ENCODE peak calls at places on chromosomes 5 and 9, in four cellular contexts. One of them, this sample, is unnamed.

GRCh38 chr9:79694676-79695400 is 123.1 kb downstream of the TLE4 start:
- DNase-seq in HCT116: no peak
- DNase-seq in ovary: no peak
- DNase-seq in astrocyte of the spinal cord: peak
- DNase-seq in this sample: peak

GRCh38 chr5:57494104-57495098 is 11.8 kb upstream of the ACTBL2 start:
- DNase-seq in HCT116: peak
- DNase-seq in ovary: peak
- DNase-seq in astrocyte of the spinal cord: peak
- DNase-seq in this sample: peak

GRCh38 chr9:113535756-113536155 is 72.2 kb downstream of the RGS3 start:
- DNase-seq in HCT116: no peak
- DNase-seq in ovary: no peak
- DNase-seq in astrocyte of the spinal cord: no peak
- DNase-seq in this sample: no peak

GRCh38 chr9:120890415-120891254 is 13.6 kb upstream of the PHF19 start:
- DNase-seq in HCT116: no peak
- DNase-seq in ovary: no peak
- DNase-seq in astrocyte of the spinal cord: no peak
- DNase-seq in this sample: no peak

GRCh38 chr5:99879791-99880511 is 655.2 kb upstream of the FAM174A start:
- DNase-seq in HCT116: no peak
- DNase-seq in ovary: no peak
- DNase-seq in astrocyte of the spinal cord: no peak
- DNase-seq in this sample: no peak

GRCh38 chr9:126985870-126986498 is 71.4 kb downstream of the RALGPS1 start:
- DNase-seq in HCT116: peak
- DNase-seq in ovary: no peak
- DNase-seq in astrocyte of the spinal cord: peak
- DNase-seq in this sample: peak

GRCh38 chr9:119761737-119762136 is 392.5 kb upstream of the BRINP1 start:
- DNase-seq in HCT116: no peak
- DNase-seq in ovary: no peak
- DNase-seq in astrocyte of the spinal cord: no peak
- DNase-seq in this sample: no peak

GRCh38 chr5:22470408-22470807 is 382.7 kb downstream of the CDH12 start:
- DNase-seq in HCT116: no peak
- DNase-seq in ovary: no peak
- DNase-seq in astrocyte of the spinal cord: no peak
- DNase-seq in this sample: no peak

GRCh38 chr5:102223542-102224444 is 72.3 kb downstream of the SLCO4C1 start:
- DNase-seq in HCT116: peak
- DNase-seq in ovary: no peak
- DNase-seq in astrocyte of the spinal cord: peak
- DNase-seq in this sample: peak

GRCh38 chr9:106075991-106076390 is 381.6 kb downstream of the TMEM38B start:
- DNase-seq in HCT116: no peak
- DNase-seq in ovary: no peak
- DNase-seq in astrocyte of the spinal cord: peak
- DNase-seq in this sample: peak

GRCh38 chr5:179380211-179381035 is 35.2 kb upstream of the ADAMTS2 start:
- DNase-seq in HCT116: no peak
- DNase-seq in ovary: no peak
- DNase-seq in astrocyte of the spinal cord: no peak
- DNase-seq in this sample: no peak

GRCh38 chr9:135224286-135224871 is 136.9 kb downstream of the OLFM1 start:
- DNase-seq in HCT116: no peak
- DNase-seq in ovary: no peak
- DNase-seq in astrocyte of the spinal cord: no peak
- DNase-seq in this sample: no peak

GRCh38 chr9:89494199-89494598 is 3.7 kb downstream of the SEMA4D start:
- DNase-seq in HCT116: no peak
- DNase-seq in ovary: no peak
- DNase-seq in astrocyte of the spinal cord: no peak
- DNase-seq in this sample: no peak

GRCh38 chr5:55985181-55985580 is 9.6 kb downstream of the IL6ST start:
- DNase-seq in HCT116: no peak
- DNase-seq in ovary: no peak
- DNase-seq in astrocyte of the spinal cord: no peak
- DNase-seq in this sample: no peak

GRCh38 chr5:55989860-55990259 is 4.9 kb downstream of the IL6ST start:
- DNase-seq in HCT116: no peak
- DNase-seq in ovary: no peak
- DNase-seq in astrocyte of the spinal cord: no peak
- DNase-seq in this sample: peak

GRCh38 chr5:55991768-55992486 is 2.8 kb downstream of the IL6ST start:
- DNase-seq in HCT116: no peak
- DNase-seq in ovary: no peak
- DNase-seq in astrocyte of the spinal cord: no peak
- DNase-seq in this sample: peak

GRCh38 chr5:55986931-55987330 is 7.8 kb downstream of the IL6ST start:
- DNase-seq in HCT116: no peak
- DNase-seq in ovary: no peak
- DNase-seq in astrocyte of the spinal cord: no peak
- DNase-seq in this sample: peak

GRCh38 chr5:55988979-55989612 is 5.7 kb downstream of the IL6ST start:
- DNase-seq in HCT116: no peak
- DNase-seq in ovary: no peak
- DNase-seq in astrocyte of the spinal cord: no peak
- DNase-seq in this sample: no peak
- H3K4me3 ChIP-seq in HCT116: no peak
- H3K4me3 ChIP-seq in ovary: no peak
- H3K4me3 ChIP-seq in astrocyte of the spinal cord: no peak
- H3K4me3 ChIP-seq in this sample: no peak

DNA sequence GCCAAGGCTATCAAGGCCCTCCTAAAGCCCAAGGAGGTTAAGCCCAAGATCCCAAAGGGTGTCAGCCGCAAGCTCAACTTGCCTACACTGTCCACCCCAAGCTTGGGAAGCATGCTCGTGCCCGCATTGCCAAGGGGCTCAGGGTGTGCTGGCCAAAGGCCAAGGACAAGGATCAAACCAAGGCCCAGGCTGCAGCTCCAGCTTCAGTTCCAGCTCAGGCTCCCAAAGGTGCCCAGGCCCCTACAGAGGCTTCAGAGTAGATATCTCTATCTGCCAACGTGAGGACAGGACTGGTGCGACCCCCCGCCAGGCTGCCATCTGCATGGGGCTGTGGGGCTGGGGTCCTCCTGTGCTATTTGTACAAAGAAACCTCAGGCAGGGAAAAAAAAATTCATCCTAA is 3.3 kb downstream of the HOMER1 start:
- DNase-seq in HCT116: no peak
- DNase-seq in ovary: peak
- DNase-seq in astrocyte of the spinal cord: no peak
- DNase-seq in this sample: no peak
- TF ChIP-seq CTCF in HCT116: no peak
- TF ChIP-seq CTCF in ovary: no peak
- TF ChIP-seq CTCF in astrocyte of the spinal cord: no peak
- TF ChIP-seq CTCF in this sample: no peak

GRCh38 chr5:42396111-42396510 is 27.1 kb upstream of the GHR start:
- DNase-seq in HCT116: no peak
- DNase-seq in ovary: no peak
- DNase-seq in astrocyte of the spinal cord: no peak
- DNase-seq in this sample: no peak
- H3K4me3 ChIP-seq in HCT116: no peak
- H3K4me3 ChIP-seq in ovary: no peak
- H3K4me3 ChIP-seq in astrocyte of the spinal cord: no peak
- H3K4me3 ChIP-seq in this sample: no peak

GRCh38 chr5:96706433-96707111 is 44.4 kb downstream of the CAST start:
- DNase-seq in HCT116: no peak
- DNase-seq in ovary: no peak
- DNase-seq in astrocyte of the spinal cord: no peak
- DNase-seq in this sample: no peak
- TF ChIP-seq CTCF in HCT116: no peak
- TF ChIP-seq CTCF in ovary: no peak
- TF ChIP-seq CTCF in astrocyte of the spinal cord: no peak
- TF ChIP-seq CTCF in this sample: no peak

DNA sequence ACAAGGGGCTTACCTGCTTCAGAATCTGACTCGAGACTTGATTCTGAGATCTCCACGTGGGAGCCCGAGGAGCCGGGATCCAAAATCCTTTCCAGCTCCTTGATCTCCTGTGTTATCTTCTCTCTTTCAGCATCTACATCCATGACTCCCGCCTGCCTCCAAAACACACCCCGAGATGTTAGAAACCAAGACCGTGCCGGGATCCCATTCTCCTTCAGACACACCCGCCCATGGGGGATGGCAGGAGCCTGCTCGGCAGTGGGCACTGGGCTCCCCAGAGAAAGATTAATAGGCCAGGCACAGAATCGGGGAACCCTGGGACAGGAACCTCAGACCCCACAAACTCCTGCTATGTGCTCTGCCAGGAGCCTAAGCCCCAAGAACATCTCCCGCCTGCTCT is 1.7 kb downstream of the SNAPC4 start:
- DNase-seq in HCT116: no peak
- DNase-seq in ovary: no peak
- DNase-seq in astrocyte of the spinal cord: no peak
- DNase-seq in this sample: no peak
- H3K4me3 ChIP-seq in HCT116: peak
- H3K4me3 ChIP-seq in ovary: no peak
- H3K4me3 ChIP-seq in astrocyte of the spinal cord: no peak
- H3K4me3 ChIP-seq in this sample: no peak

GRCh38 chr5:1054018-1054798 is 45.6 kb downstream of the NKD2 start:
- DNase-seq in HCT116: no peak
- DNase-seq in ovary: no peak
- DNase-seq in astrocyte of the spinal cord: no peak
- DNase-seq in this sample: no peak

GRCh38 chr5:1052076-1052475 is 43.5 kb downstream of the NKD2 start:
- DNase-seq in HCT116: no peak
- DNase-seq in ovary: no peak
- DNase-seq in astrocyte of the spinal cord: no peak
- DNase-seq in this sample: no peak

GRCh38 chr5:1053391-1054017 is 44.9 kb downstream of the NKD2 start:
- DNase-seq in HCT116: no peak
- DNase-seq in ovary: no peak
- DNase-seq in astrocyte of the spinal cord: no peak
- DNase-seq in this sample: no peak

GRCh38 chr5:1051366-1051720 is 42.7 kb downstream of the NKD2 start:
- DNase-seq in HCT116: no peak
- DNase-seq in ovary: no peak
- DNase-seq in astrocyte of the spinal cord: no peak
- DNase-seq in this sample: no peak

DNA sequence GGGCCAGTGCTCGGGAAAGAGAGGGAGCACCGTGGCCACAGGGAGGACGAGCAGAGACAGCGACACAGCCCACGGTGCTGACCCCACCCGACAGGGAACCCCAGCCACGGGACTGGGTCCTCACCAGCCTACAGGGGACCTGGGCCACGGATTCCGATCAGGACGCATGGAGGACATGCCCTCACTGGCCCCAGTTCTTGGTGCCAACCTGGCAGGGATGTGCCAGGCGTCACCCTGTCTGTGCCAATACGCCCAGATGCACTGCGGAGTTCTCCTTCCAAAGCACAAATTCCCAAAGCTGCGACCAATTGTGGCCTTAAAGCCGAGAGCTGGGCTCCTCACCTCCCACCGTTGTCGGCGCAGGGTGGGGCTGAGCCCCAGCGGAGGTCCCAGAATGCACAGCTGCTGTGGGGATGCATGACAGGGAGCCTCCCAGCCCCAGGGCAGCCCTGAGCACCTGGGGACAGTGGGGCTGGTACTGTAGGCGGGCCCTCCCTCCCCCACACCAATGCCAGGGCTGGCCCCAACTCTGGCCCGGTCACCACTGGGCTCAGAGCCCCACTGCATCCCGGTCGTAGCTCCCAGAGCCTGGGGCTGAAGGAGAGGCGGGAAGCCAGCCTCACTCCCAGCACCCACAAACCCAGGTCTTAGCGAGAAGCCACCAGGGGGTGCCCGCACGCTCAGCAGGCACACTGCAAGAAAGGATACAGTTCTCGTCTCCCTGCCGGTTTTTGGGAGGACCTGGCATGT is 44.2 kb downstream of the NKD2 start:
- DNase-seq in HCT116: no peak
- DNase-seq in ovary: no peak
- DNase-seq in astrocyte of the spinal cord: no peak
- DNase-seq in this sample: no peak
- TF ChIP-seq CTCF in HCT116: no peak
- TF ChIP-seq CTCF in ovary: no peak
- TF ChIP-seq CTCF in astrocyte of the spinal cord: no peak
- TF ChIP-seq CTCF in this sample: no peak

GRCh38 chr5:143213851-143214363 is 189.6 kb downstream of the NR3C1 start:
- DNase-seq in HCT116: no peak
- DNase-seq in ovary: no peak
- DNase-seq in astrocyte of the spinal cord: peak
- DNase-seq in this sample: peak
- H3K4me3 ChIP-seq in HCT116: no peak
- H3K4me3 ChIP-seq in ovary: no peak
- H3K4me3 ChIP-seq in astrocyte of the spinal cord: no peak
- H3K4me3 ChIP-seq in this sample: peak